ENCODE peak calls at places on chromosomes 1 and 21, in four cellular contexts. I, U, F and K are unnamed samples.

GRCh38 chr1:234683856-234684632 is 74.1 kb upstream of the IRF2BP2 start:
- DNase-seq in I (no peak), U (peak; percentile 78), F (peak; percentile 85), K (no peak)

GRCh38 chr1:31788138-31788824 is 24.1 kb upstream of the ADGRB2 start:
- DNase-seq in F (peak; percentile 80), I (peak; percentile 98), U (peak; percentile 91), K (peak; percentile 97)

GRCh38 chr1:210328032-210328745 is 513 bp upstream of the HHAT start:
- DNase-seq in I (no peak), F (no peak), U (no peak), K (peak; percentile 14)

GRCh38 chr21:45380566-45380965 is 24.4 kb upstream of the COL18A1 start:
- DNase-seq in I (no peak), U (no peak), F (no peak), K (no peak)

GRCh38 chr1:234000557-234001081 is 96.1 kb downstream of the SLC35F3 start:
- DNase-seq in I (no peak), F (no peak), U (no peak), K (no peak)

GRCh38 chr1:174191255-174191906 is 32.1 kb downstream of the RABGAP1L start:
- DNase-seq in I (no peak), U (peak; percentile 4), F (peak; percentile 21), K (no peak)

GRCh38 chr1:61993331-61993961 is 201.2 kb upstream of the L1TD1 start:
- DNase-seq in U (peak; percentile 6), F (peak; percentile 99), I (no peak), K (no peak)

GRCh38 chr1:40922969-40923368 is 56.5 kb upstream of the CTPS1 start:
- DNase-seq in F (no peak), U (no peak), I (no peak), K (no peak)

GRCh38 chr1:93907718-93908117 is 1.5 kb downstream of the GCLM start:
- DNase-seq in F (peak; percentile 36), I (no peak), U (peak; percentile 47), K (no peak)

GRCh38 chr21:35394049-35394448 is 344.9 kb upstream of the RUNX1 start:
- DNase-seq in U (no peak), F (no peak), I (no peak), K (no peak)

GRCh38 chr1:116921937-116922336 is 12.2 kb downstream of the PTGFRN start:
- DNase-seq in U (no peak), I (no peak), F (no peak), K (no peak)

GRCh38 chr1:196660272-196660671 is 8.4 kb downstream of the CFH start:
- DNase-seq in F (no peak), I (no peak), U (no peak), K (no peak)

GRCh38 chr1:45767035-45767434 is 16.6 kb upstream of the IPP start:
- DNase-seq in I (no peak), U (no peak), F (no peak), K (no peak)

GRCh38 chr1:18480315-18481189 is at the start of gene KLHDC7A:
- DNase-seq in U (peak; percentile 70), F (peak; percentile 20), I (no peak), K (no peak)

GRCh38 chr1:42267904-42268303 is 67.1 kb downstream of the FOXJ3 start:
- DNase-seq in U (no peak), I (no peak), F (no peak), K (no peak)

GRCh38 chr1:42260376-42261078 is 74.5 kb downstream of the FOXJ3 start:
- DNase-seq in U (no peak), I (no peak), F (no peak), K (no peak)

GRCh38 chr1:42263019-42263418 is 72.0 kb downstream of the FOXJ3 start:
- DNase-seq in U (no peak), F (no peak), I (no peak), K (no peak)

GRCh38 chr1:42264791-42265190 is 70.2 kb downstream of the FOXJ3 start:
- DNase-seq in F (no peak), U (no peak), I (no peak), K (no peak)

GRCh38 chr1:42266253-42267135 is 68.5 kb downstream of the FOXJ3 start:
- DNase-seq in U (no peak), F (peak; percentile 52), I (no peak), K (no peak)
- TF ChIP-seq CTCF in U (no peak), F (peak; percentile 6), I (no peak), K (no peak)

GRCh38 chr1:178034676-178035075 is 59.2 kb upstream of the RASAL2 start:
- DNase-seq in F (no peak), U (no peak), I (no peak), K (no peak)

GRCh38 chr1:178039826-178040380 is 54.0 kb upstream of the RASAL2 start:
- DNase-seq in I (no peak), F (no peak), U (peak; percentile 15), K (no peak)

GRCh38 chr1:178036090-178036489 is 57.8 kb upstream of the RASAL2 start:
- DNase-seq in U (no peak), I (no peak), F (no peak), K (no peak)

GRCh38 chr1:178038372-178038771 is 55.5 kb upstream of the RASAL2 start:
- DNase-seq in I (no peak), F (no peak), U (no peak), K (no peak)

DNA sequence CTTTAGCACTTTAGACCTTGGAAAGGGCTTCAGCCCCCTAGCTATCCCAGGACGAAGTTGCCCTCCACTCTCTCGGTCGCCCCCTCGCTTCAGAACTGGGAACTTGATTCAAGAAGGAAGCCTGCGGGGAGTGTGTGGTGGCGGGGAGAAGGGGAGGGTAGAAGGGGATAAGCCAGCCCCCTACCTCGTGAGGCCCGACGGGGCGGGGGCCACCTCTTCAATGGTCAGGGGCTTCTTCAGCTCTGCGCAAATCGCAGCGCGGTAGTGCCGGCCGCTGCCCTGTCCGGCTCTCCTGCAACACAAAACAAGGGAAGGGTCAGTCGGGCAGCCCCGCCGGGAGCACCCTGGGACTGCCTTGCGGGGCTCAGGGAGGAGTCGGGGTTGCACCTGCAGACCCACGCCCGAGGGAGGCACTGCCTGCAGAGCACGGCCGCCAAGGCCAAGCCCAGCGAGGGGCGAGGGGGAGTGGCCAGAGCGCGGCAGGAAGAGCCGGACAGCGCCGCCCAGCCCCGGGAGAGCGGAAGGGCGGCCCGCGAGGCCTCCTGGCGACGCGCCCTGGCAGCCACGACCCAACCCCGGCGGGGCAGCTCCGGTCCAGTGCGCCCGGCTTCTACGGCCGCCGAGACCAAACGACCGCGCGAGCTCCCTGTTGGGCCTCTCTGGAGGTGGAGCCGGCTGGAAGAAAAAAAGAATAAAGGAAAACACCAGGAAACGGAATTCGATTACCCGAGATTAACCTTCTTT is 56.2 kb upstream of the RASAL2 start:
- DNase-seq in I (peak; percentile 25), U (peak; percentile 83), F (peak; percentile 48), K (no peak)
- TF ChIP-seq CTCF in I (no peak), U (peak; percentile 47), F (peak; percentile 62), K (no peak)

DNA sequence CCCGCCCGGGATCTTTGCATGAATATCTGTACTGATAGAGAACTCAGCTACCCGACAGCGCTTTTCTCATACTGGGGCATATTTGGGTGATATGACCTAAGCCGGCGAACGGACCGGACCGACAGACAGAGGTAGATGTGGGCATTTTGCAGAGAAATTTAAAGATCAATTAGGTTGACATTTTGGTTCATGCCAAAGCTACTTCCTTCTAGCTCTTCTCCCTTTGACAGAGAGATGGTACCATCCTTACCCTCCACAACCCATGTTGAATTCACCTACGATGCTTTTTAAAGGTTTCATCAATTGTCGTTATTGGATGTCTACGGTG is 459 bp downstream of the ARV1 start:
- DNase-seq in F (no peak), U (no peak), I (no peak), K (no peak)
- TF ChIP-seq CTCF in F (no peak), U (no peak), I (no peak), K (no peak)

GRCh38 chr1:5813480-5813879 is 178.7 kb downstream of the NPHP4 start:
- DNase-seq in I (no peak), U (no peak), F (no peak), K (no peak)

GRCh38 chr1:5810553-5811270 is 181.5 kb downstream of the NPHP4 start:
- DNase-seq in I (no peak), F (no peak), U (no peak), K (no peak)

GRCh38 chr1:5811419-5811818 is 180.8 kb downstream of the NPHP4 start:
- DNase-seq in F (no peak), U (no peak), I (no peak), K (no peak)

GRCh38 chr1:5814046-5814619 is 178.1 kb downstream of the NPHP4 start:
- DNase-seq in U (no peak), F (no peak), I (no peak), K (no peak)

GRCh38 chr1:5812295-5812694 is 179.9 kb downstream of the NPHP4 start:
- DNase-seq in I (no peak), U (no peak), F (no peak), K (no peak)
- TF ChIP-seq CTCF in I (no peak), U (no peak), F (no peak), K (no peak)

DNA sequence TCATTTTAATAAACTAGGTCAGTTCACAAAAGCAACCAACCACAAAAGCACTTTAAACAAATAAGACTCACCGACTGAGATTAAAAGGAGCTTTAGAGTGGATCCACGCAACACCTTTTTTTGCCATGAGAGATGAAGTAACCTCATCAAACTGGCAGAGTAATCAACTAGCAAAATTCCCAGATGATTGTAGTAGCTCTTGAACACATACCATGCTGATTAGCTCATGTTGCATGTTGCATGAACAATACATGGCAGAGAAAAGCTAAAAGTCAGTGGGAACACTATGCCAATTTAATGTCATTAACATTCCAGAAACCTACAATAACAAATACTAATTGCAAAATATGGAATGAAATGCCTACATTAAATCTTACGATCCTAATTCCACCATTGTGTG is 4.1 kb downstream of the WARS2 start:
- DNase-seq in U (no peak), I (no peak), F (peak; percentile 62), K (no peak)
- TF ChIP-seq CTCF in U (no peak), I (no peak), F (no peak), K (no peak)

GRCh38 chr1:8598060-8598724 is 219.2 kb downstream of the RERE start:
- DNase-seq in I (no peak), F (no peak), U (peak; percentile 17), K (no peak)
- TF ChIP-seq CTCF in I (no peak), F (no peak), U (no peak), K (no peak)